ENCODE peak calls at places on chromosomes 13 and 19, in four cellular contexts. U, Y, L and G are unnamed samples.

GRCh38 chr13:30119476-30119875 is 187.9 kb downstream of the KATNAL1 start:
- DNase-seq in U (no peak), Y (peak; percentile 36), L (no peak), G (no peak)

GRCh38 chr13:95155504-95155903 is 145.7 kb downstream of the ABCC4 start:
- DNase-seq in U (no peak), Y (no peak), L (no peak), G (no peak)

GRCh38 chr13:31675521-31675953 is 63.8 kb upstream of the RXFP2 start:
- DNase-seq in U (no peak), Y (no peak), L (no peak), G (no peak)

GRCh38 chr13:75968103-75968838 is 332.1 kb downstream of the LMO7 start:
- DNase-seq in U (no peak), Y (no peak), L (no peak), G (no peak)

GRCh38 chr13:108734676-108735075 is 105.3 kb downstream of the MYO16 start:
- DNase-seq in U (peak; percentile 43), Y (no peak), L (no peak), G (no peak)

GRCh38 chr13:111629457-111629856 is 309.0 kb downstream of the TEX29 start:
- DNase-seq in U (no peak), Y (no peak), L (no peak), G (no peak)

GRCh38 chr19:2362039-2362969 is 2.2 kb downstream of the TMPRSS9 start:
- DNase-seq in U (no peak), Y (no peak), L (no peak), G (no peak)

GRCh38 chr13:73417012-73417615 is 358.3 kb downstream of the KLF5 start:
- DNase-seq in U (peak; percentile 46), Y (no peak), L (no peak), G (no peak)

GRCh38 chr19:10168386-10168948 is 26.3 kb downstream of the DNMT1 start:
- DNase-seq in U (no peak), Y (no peak), L (no peak), G (no peak)

GRCh38 chr19:31175564-31176348 is 173.5 kb downstream of the TSHZ3 start:
- DNase-seq in U (no peak), Y (no peak), L (no peak), G (no peak)

GRCh38 chr19:34324320-34324719 is 40.7 kb upstream of the GPI start:
- DNase-seq in U (no peak), Y (no peak), L (no peak), G (no peak)

GRCh38 chr13:36975172-36975571 is 24.0 kb downstream of the ALG5 start:
- DNase-seq in U (no peak), Y (no peak), L (no peak), G (no peak)

GRCh38 chr13:108618233-108618632 is 11.2 kb upstream of the MYO16 start:
- DNase-seq in U (no peak), Y (no peak), L (no peak), G (no peak)

GRCh38 chr13:66546534-66547379 is 683.4 kb downstream of the PCDH9 start:
- DNase-seq in U (no peak), Y (no peak), L (no peak), G (no peak)

GRCh38 chr19:33840382-33840781 is 43.7 kb downstream of the KCTD15 start:
- DNase-seq in U (no peak), Y (no peak), L (no peak), G (no peak)

GRCh38 chr19:55686311-55687050 is 11.5 kb downstream of the EPN1 start:
- DNase-seq in U (no peak), Y (no peak), L (no peak), G (no peak)

GRCh38 chr13:51590966-51591627 is 6.8 kb downstream of the WDFY2 start:
- DNase-seq in U (no peak), Y (no peak), L (peak; percentile 50), G (peak; percentile 7)

GRCh38 chr13:76454991-76455390 is 431.2 kb downstream of the KCTD12 start:
- DNase-seq in U (no peak), Y (no peak), L (no peak), G (no peak)

GRCh38 chr19:46859637-46860124 is 1.1 kb upstream of the ARHGAP35 start:
- DNase-seq in U (no peak), Y (no peak), L (peak; percentile 77), G (peak; percentile 52)
- H3K4me3 ChIP-seq in U (peak overlapping the region; percentile 17), Y (peak overlapping the region; percentile 91), L (peak overlapping the region; percentile 13), G (peak overlapping the region; percentile 31)

GRCh38 chr13:20054586-20054985 is 96.1 kb downstream of the ZMYM2 start:
- DNase-seq in U (no peak), Y (no peak), L (no peak), G (no peak)

GRCh38 chr13:20053891-20054290 is 95.4 kb downstream of the ZMYM2 start:
- DNase-seq in U (no peak), Y (no peak), L (no peak), G (no peak)

GRCh38 chr13:20057214-20057613 is 98.7 kb downstream of the ZMYM2 start:
- DNase-seq in U (no peak), Y (no peak), L (no peak), G (no peak)

GRCh38 chr13:20058476-20058875 is 99.9 kb downstream of the ZMYM2 start:
- DNase-seq in U (no peak), Y (no peak), L (no peak), G (no peak)

GRCh38 chr13:20057963-20058362 is 99.4 kb downstream of the ZMYM2 start:
- DNase-seq in U (no peak), Y (no peak), L (no peak), G (no peak)
- TF ChIP-seq CTCF in U (peak; percentile 17), Y (no peak), L (no peak), G (no peak)

GRCh38 chr13:49716615-49717014 is 25.3 kb upstream of the EBPL start:
- DNase-seq in U (no peak), Y (no peak), L (no peak), G (no peak)
- H3K36me3 ChIP-seq in U (peaks cover 13% of the 10 kb centered on the region), Y (peaks cover 7% of the 10 kb centered on the region), L (no peaks in the 10 kb centered on the region), G (peaks cover 3% of the 10 kb centered on the region)

DNA sequence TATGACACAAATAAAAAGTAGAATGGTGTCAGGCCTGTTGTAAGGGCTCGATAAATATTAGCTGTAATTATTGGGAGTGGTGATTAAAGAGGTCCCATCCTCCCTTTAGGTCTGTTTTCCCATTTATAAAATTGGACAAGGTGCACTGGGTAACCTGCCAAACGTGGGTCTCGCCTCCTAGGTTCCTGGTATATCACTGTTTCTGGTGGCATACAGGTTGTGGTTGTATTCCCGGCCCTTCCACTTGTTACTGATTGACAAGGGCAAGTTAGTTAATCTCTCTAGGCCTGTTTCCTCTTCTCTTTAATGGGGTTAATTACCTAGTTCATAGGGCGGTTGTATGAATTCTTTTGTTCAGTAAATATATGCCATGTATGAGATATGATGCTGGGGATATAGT is 1.5 kb downstream of the PPP2R1A start:
- DNase-seq in U (no peak), Y (no peak), L (no peak), G (no peak)
- H3K4me3 ChIP-seq in U (peak overlapping the region; percentile 71), Y (peak overlapping the region; percentile 94), L (peak overlapping the region; percentile 57), G (peak overlapping the region; percentile 99)

DNA sequence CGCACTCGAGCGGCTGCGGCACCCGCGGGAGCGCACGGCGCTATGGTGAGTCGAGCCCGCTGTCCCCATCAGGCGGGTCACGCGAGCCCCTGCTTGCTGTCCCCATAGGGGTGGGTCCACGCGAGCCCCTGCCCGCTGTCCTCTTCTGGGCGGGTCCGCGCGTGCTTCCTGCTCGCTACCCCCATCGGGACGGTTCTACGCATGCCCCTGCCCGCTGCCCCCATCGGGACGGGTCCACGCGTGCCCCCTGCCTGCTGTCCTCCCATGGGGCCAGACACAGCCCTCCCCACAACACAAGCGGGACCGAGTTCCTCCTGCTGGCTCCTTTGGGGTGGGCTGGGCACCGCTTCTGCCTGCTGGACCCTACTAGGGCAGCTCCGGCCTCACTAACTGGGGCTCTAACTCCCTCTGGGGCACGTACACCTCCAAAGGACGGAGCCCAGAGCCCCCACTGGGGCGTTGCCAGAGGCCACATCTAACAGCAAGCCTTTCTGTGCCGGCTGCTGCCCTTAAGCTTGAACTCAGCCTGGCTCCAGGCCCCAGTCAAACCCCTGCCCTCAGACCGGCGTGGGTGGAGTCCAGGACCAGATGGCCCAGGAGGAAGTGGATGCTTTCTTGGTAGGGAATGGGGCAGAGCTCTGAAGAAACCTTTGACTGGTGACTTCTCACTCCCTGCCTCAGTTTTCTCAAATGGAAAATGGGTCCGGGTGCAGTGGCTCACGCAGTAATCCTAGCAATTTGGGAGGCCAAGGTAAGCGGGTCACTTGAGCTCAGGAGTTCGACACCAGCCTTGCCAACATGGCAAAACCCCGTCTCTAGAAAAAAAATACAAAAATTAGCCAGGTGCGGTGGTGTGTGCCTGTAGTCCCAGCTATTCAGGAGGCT is 722 bp downstream of the COLGALT1 start:
- DNase-seq in U (no peak), Y (no peak), L (peak; percentile 53), G (peak; percentile 42)
- TF ChIP-seq CTCF in U (no peak), Y (no peak), L (no peak), G (no peak)

GRCh38 chr19:6498294-6499036 is 3.6 kb downstream of the TUBB4A start:
- DNase-seq in U (no peak), Y (no peak), L (no peak), G (no peak)

GRCh38 chr19:6500837-6501739 is 1.0 kb downstream of the TUBB4A start:
- DNase-seq in U (no peak), Y (no peak), L (no peak), G (no peak)

GRCh38 chr19:6501740-6502648 is at the start of gene TUBB4A:
- DNase-seq in U (no peak), Y (peak; percentile 43), L (no peak), G (no peak)

GRCh38 chr19:6495947-6496346 is 6.2 kb downstream of the TUBB4A start:
- DNase-seq in U (no peak), Y (no peak), L (no peak), G (no peak)

GRCh38 chr19:6499052-6499790 is 2.9 kb downstream of the TUBB4A start:
- DNase-seq in U (no peak), Y (no peak), L (no peak), G (no peak)
- H3K36me3 ChIP-seq in U (peaks cover 5% of the 10 kb centered on the region), Y (no peaks in the 10 kb centered on the region), L (no peaks in the 10 kb centered on the region), G (no peaks in the 10 kb centered on the region)

GRCh38 chr19:38735257-38735686 is 9.0 kb downstream of the CAPN12 start:
- DNase-seq in U (no peak), Y (peak; percentile 57), L (peak; percentile 37), G (no peak)
- H3K4me3 ChIP-seq in U (peak overlapping the region; percentile 25), Y (peak overlapping the region; percentile 50), L (no peak overlapping the region), G (no peak overlapping the region)

GRCh38 chr19:28977826-28978225 is 235.1 kb downstream of the UQCRFS1 start:
- DNase-seq in U (no peak), Y (no peak), L (no peak), G (no peak)

GRCh38 chr19:28981994-28982393 is 231.0 kb downstream of the UQCRFS1 start:
- DNase-seq in U (no peak), Y (no peak), L (no peak), G (no peak)

GRCh38 chr19:28984315-28984714 is 228.6 kb downstream of the UQCRFS1 start:
- DNase-seq in U (no peak), Y (no peak), L (no peak), G (no peak)

GRCh38 chr19:28985201-28985600 is 227.8 kb downstream of the UQCRFS1 start:
- DNase-seq in U (no peak), Y (no peak), L (no peak), G (no peak)

DNA sequence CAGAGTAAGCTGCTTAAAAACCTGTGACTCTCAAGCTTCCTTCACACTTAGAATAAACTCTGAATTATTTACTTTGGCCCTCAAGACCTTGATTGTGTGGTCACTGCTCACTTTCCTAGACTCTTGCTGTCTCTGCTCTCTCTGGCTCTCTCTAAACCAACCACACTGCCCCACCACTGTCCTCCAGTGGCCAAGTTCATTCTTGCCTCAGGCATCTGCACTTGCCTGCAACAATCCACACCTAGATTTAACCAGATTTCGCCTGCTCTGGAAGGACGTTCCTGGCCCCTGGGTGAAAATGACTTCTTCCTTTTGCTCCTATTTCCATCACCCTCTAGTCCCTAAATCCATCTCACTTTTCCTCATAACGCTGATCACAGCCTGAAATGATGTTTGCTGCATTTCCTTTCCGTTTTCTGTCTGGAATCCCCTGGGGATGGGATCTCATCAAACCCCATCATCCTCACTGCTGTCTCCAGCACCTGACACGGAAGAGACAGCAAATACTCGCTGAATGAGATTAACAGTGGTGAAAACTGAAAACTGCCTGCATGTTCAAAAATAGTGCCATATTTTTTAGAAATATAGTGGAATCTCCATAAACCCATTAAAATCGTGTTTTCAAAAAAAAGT is 232.6 kb downstream of the UQCRFS1 start:
- DNase-seq in U (no peak), Y (no peak), L (no peak), G (no peak)
- TF ChIP-seq CTCF in U (no peak), Y (no peak), L (no peak), G (no peak)